ENCODE peak calls at places on chromosomes 13 and 19, in four cellular contexts. N, B, M and L are unnamed samples.

GRCh38 chr13:107993239-107993948 is 221.9 kb downstream of the LIG4 start:
- DNase-seq in M (no peak), N (no peak), B (no peak), L (no peak)

GRCh38 chr13:99812611-99813010 is 159.0 kb downstream of the ZIC5 start:
- DNase-seq in M (no peak), N (no peak), B (no peak), L (peak; percentile 98)

GRCh38 chr19:6057651-6058365 is 52.5 kb downstream of the RFX2 start:
- DNase-seq in N (no peak), M (peak; percentile 25), B (peak; percentile 86), L (no peak)

GRCh38 chr19:13841339-13842293 is 35.3 kb upstream of the NANOS3 start:
- DNase-seq in B (peak; percentile 96), N (no peak), M (peak; percentile 52), L (no peak)

GRCh38 chr13:111472559-111473460 is 152.4 kb downstream of the TEX29 start:
- DNase-seq in M (no peak), N (no peak), B (no peak), L (no peak)

GRCh38 chr19:38654478-38655079 is 7.1 kb downstream of the ACTN4 start:
- DNase-seq in B (no peak), M (no peak), N (no peak), L (no peak)

GRCh38 chr13:30679483-30680330 is 55.6 kb upstream of the ALOX5AP start:
- DNase-seq in N (no peak), B (no peak), M (no peak), L (no peak)

GRCh38 chr13:109673477-109673876 is 112.9 kb downstream of the IRS2 start:
- DNase-seq in M (no peak), N (no peak), B (no peak), L (no peak)

GRCh38 chr19:5172859-5173577 is 167.6 kb downstream of the PTPRS start:
- DNase-seq in B (no peak), N (no peak), M (no peak), L (peak; percentile 79)

GRCh38 chr19:45876411-45877197 is 9.3 kb downstream of the IRF2BP1 start:
- DNase-seq in N (no peak), M (no peak), B (no peak), L (no peak)

GRCh38 chr19:50414850-50415660 is 3.7 kb upstream of the SPIB start:
- DNase-seq in M (peak; percentile 71), N (no peak), B (peak; percentile 93), L (peak; percentile 74)

GRCh38 chr13:44218501-44219240 is 155.0 kb upstream of the SERP2 start:
- DNase-seq in N (no peak), B (peak; percentile 93), M (no peak), L (no peak)

GRCh38 chr13:61777902-61778301 is 362.3 kb upstream of the PCDH20 start:
- DNase-seq in N (no peak), B (no peak), M (no peak), L (no peak)

GRCh38 chr13:37226966-37227365 is 121.5 kb upstream of the CSNK1A1L start:
- DNase-seq in M (no peak), N (no peak), B (no peak), L (no peak)

GRCh38 chr13:48304132-48304876 is 753 bp downstream of the RB1 start:
- DNase-seq in B (peak; percentile 87), M (peak; percentile 44), N (no peak), L (peak; percentile 11)

GRCh38 chr19:6417713-6418561 is 6.7 kb downstream of the KHSRP start:
- DNase-seq in M (peak; percentile 70), N (no peak), B (no peak), L (no peak)

GRCh38 chr13:27556109-27556508 is 64.2 kb downstream of the LNX2 start:
- DNase-seq in B (no peak), M (no peak), N (no peak), L (no peak)

GRCh38 chr19:18433039-18433691 is 4.8 kb downstream of the ISYNA1 start:
- DNase-seq in M (peak; percentile 71), N (no peak), B (no peak), L (no peak)

GRCh38 chr19:19420570-19421301 is 15.3 kb downstream of the GATAD2A start:
- DNase-seq in B (no peak), N (no peak), M (no peak), L (no peak)

GRCh38 chr13:83178008-83178407 is 704.3 kb downstream of the SLITRK1 start:
- DNase-seq in N (no peak), B (no peak), M (no peak), L (no peak)

GRCh38 chr13:77360032-77360431 is 33.1 kb upstream of the MYCBP2 start:
- DNase-seq in B (no peak), N (no peak), M (no peak), L (no peak)

GRCh38 chr19:27833031-27833430 is 1379.9 kb downstream of the UQCRFS1 start:
- DNase-seq in B (no peak), M (no peak), N (no peak), L (no peak)

GRCh38 chr13:73254827-73255226 is 196.0 kb downstream of the KLF5 start:
- DNase-seq in B (no peak), M (no peak), N (no peak), L (no peak)

GRCh38 chr19:19276386-19276785 is 3.3 kb upstream of the TM6SF2 start:
- DNase-seq in N (no peak), M (no peak), B (no peak), L (no peak)

GRCh38 chr13:21124853-21125252 is 51.5 kb downstream of the SKA3 start:
- DNase-seq in N (no peak), M (no peak), B (peak; percentile 40), L (no peak)

GRCh38 chr13:79987323-79987722 is 353.6 kb downstream of the SPRY2 start:
- DNase-seq in M (no peak), N (no peak), B (no peak), L (no peak)

GRCh38 chr19:32345261-32346207 is at the start of gene ZNF507:
- DNase-seq in M (peak; percentile 80), N (no peak), B (peak; percentile 95), L (peak; percentile 92)
- TF ChIP-seq POLR2A in M (no peak), N (no peak), B (no peak), L (peak; percentile 63)

GRCh38 chr13:112854321-112854720 is 114.7 kb upstream of the MCF2L start:
- DNase-seq in N (no peak), B (peak; percentile 69), M (no peak), L (no peak)

GRCh38 chr13:112859817-112860190 is 109.2 kb upstream of the MCF2L start:
- DNase-seq in B (peak; percentile 84), N (no peak), M (peak; percentile 69), L (peak; percentile 46)

GRCh38 chr13:112859128-112859816 is 109.7 kb upstream of the MCF2L start:
- DNase-seq in N (no peak), M (no peak), B (peak; percentile 28), L (no peak)

GRCh38 chr13:112855859-112856258 is 113.2 kb upstream of the MCF2L start:
- DNase-seq in M (no peak), N (no peak), B (no peak), L (no peak)

DNA sequence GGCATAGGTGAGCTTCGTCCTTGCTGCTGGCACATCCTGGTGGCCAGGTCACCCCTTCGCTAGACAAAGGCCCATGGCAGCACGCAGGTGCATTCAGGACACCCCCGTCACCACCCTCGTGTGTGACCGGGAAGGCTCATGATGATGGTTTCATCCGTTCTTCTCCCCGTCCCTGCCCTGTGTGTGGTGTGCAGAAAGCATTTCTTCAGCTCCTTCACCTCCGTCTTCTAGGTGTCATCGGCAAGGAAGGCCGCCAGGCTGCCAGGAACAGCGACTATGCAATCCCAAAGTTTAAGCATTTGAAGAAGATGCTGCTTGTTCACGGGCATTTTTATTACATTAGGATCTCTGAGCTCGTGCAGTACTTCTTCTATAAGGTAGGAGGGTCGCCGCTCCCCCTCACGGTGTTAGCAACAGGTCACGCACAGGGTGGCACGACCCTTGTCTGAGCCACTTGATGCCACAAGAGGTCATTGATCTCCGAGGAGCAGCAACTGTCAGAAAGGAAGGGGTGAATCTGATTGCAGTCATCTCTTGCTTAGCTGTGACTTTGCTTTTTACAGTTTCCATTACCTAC is 111.0 kb upstream of the MCF2L start:
- DNase-seq in B (no peak), M (no peak), N (no peak), L (no peak)
- TF ChIP-seq POLR2A in B (no peak), M (no peak), N (no peak), L (no peak)

GRCh38 chr19:41706741-41707501 is 1.5 kb upstream of the CEACAM5 start:
- DNase-seq in M (no peak), N (no peak), B (peak; percentile 83), L (peak; percentile 87)
- TF ChIP-seq POLR2A in M (no peak), N (no peak), B (no peak), L (no peak)

DNA sequence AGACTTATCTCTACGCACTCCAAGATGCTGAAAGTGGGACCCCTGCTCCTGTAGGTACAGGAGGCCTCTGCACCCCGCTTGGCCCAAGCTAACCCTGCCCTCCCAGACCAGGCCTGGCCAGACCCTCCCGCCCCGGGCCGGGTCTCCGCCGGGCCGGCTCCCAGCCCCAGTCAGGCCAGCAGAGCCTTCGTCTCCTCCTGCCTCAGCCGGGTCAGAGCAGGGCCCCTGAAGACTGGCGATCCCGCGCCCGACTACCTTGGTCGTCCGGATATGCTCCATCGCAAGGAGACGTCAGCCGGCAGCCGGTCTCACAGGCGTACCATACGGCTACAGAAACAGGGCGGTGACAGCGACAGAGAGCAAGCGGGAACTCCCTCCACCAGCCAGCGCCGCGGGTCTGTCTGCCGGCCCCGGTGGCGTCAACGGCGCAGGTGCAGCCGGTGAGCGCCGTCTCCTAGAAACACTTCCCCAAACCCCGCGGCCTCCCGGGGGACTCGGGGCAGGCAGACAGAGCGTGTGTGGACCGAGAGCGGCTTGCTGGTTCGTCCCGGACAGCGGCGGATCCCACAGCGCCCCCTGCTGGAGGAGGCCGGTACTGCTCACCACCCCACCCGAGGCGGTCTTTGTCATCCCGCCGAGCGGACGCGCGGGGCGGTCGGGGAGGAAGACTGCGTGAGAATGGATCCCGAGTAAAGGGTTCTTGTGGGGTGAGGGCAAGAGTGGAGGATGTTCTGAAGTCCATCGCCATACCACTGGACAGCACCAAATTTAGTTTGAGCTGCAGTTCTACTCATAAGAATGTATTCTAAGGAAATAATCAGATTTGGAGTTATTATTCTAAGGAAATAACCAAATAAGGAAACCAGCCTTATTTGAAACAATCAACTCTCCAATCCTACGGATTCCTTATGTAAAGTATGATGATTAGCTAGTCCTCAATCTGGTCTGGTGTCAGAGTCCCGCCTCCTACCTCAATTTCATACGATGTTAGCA is at the start of gene MTMR6:
- DNase-seq in N (peak; percentile 73), M (peak; percentile 93), B (peak; percentile 99), L (peak; percentile 63)
- TF ChIP-seq POLR2A in N (no peak), M (peak; percentile 80), B (no peak), L (peak; percentile 55)

DNA sequence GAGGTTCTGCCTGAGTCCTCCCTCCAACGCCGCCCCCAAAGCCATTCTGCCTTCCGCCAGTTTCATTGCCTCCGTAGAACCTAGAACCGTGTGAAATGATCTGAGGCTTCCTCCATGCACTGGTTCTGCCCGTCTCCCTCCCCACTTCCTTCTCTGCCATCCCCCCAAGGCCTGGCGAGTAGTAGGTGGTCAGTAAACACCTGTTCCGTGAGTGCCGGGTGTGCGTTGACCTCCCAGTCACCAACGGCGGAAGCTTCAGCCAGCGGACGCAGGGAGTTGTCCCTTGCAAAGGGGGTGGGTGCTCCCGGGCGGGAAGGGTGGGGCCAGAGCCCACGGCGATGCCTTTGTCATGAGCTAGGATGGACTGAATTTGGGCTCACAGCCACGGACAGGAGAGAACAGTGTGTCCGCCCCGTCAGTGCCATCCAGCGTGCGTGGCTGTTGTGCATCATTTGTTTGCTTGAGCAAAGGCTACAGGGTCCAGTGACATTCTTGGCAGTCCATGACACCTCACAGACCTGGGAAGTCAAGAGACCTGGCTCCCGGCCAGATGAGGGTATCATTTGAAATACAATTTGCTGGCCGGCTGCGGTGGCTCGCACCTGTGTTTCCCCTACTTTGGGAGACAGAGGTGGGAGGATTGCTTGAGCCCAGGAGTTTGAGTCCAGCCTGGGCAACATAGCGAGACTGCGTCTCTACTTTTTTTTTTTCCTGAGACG is 43.1 kb downstream of the NFIC start:
- DNase-seq in B (peak; percentile 95), M (peak; percentile 55), N (no peak), L (no peak)
- TF ChIP-seq POLR2A in B (no peak), M (no peak), N (no peak), L (no peak)